ENCODE peak calls at places on chromosomes 16 and 17, in four cellular contexts. One of them, this sample, is unnamed.

GRCh38 chr17:74404218-74404617 is 27.7 kb upstream of the GPRC5C start:
- DNase-seq in spleen: no peak
- DNase-seq in left ventricle myocardium inferior: no peak
- DNase-seq in sigmoid colon: no peak
- DNase-seq in this sample: no peak

GRCh38 chr16:3822366-3823045 is 58.0 kb downstream of the CREBBP start:
- DNase-seq in spleen: no peak
- DNase-seq in left ventricle myocardium inferior: no peak
- DNase-seq in sigmoid colon: no peak
- DNase-seq in this sample: no peak

GRCh38 chr16:22815863-22816262 is 1.9 kb downstream of the HS3ST2 start:
- DNase-seq in spleen: no peak
- DNase-seq in left ventricle myocardium inferior: no peak
- DNase-seq in sigmoid colon: no peak
- DNase-seq in this sample: no peak

GRCh38 chr17:46097497-46097896 is 95.7 kb downstream of the KANSL1 start:
- DNase-seq in spleen: no peak
- DNase-seq in left ventricle myocardium inferior: no peak
- DNase-seq in sigmoid colon: no peak
- DNase-seq in this sample: no peak

GRCh38 chr16:715448-716249 is 731 bp downstream of the METRN start:
- DNase-seq in spleen: no peak
- DNase-seq in left ventricle myocardium inferior: no peak
- DNase-seq in sigmoid colon: no peak
- DNase-seq in this sample: no peak

GRCh38 chr16:27319257-27319965 is 5.6 kb downstream of the IL4R start:
- DNase-seq in spleen: peak; percentile 35
- DNase-seq in left ventricle myocardium inferior: no peak
- DNase-seq in sigmoid colon: peak; percentile 51
- DNase-seq in this sample: no peak

GRCh38 chr16:87044031-87044380 is 273.2 kb downstream of the C16orf95 start:
- DNase-seq in spleen: no peak
- DNase-seq in left ventricle myocardium inferior: no peak
- DNase-seq in sigmoid colon: peak; percentile 73
- DNase-seq in this sample: no peak

GRCh38 chr16:56980792-56981724 is 8.3 kb upstream of the NLRC5 start:
- DNase-seq in spleen: no peak
- DNase-seq in left ventricle myocardium inferior: no peak
- DNase-seq in sigmoid colon: no peak
- DNase-seq in this sample: no peak

GRCh38 chr17:75267403-75268232 is 3.4 kb downstream of the MIF4GD start:
- DNase-seq in spleen: no peak
- DNase-seq in left ventricle myocardium inferior: no peak
- DNase-seq in sigmoid colon: no peak
- DNase-seq in this sample: no peak

GRCh38 chr16:11560701-11561439 is 25.8 kb downstream of the LITAF start:
- DNase-seq in spleen: no peak
- DNase-seq in left ventricle myocardium inferior: no peak
- DNase-seq in sigmoid colon: no peak
- DNase-seq in this sample: peak; percentile 86

GRCh38 chr17:42453544-42453943 is 5.1 kb upstream of the ATP6V0A1 start:
- DNase-seq in spleen: no peak
- DNase-seq in left ventricle myocardium inferior: no peak
- DNase-seq in sigmoid colon: no peak
- DNase-seq in this sample: no peak

GRCh38 chr16:75080205-75081029 is 36.2 kb downstream of the LDHD start:
- DNase-seq in spleen: no peak
- DNase-seq in left ventricle myocardium inferior: no peak
- DNase-seq in sigmoid colon: no peak
- DNase-seq in this sample: no peak

GRCh38 chr16:684067-684794 is at the start of gene JMJD8:
- DNase-seq in spleen: peak; percentile 100
- DNase-seq in left ventricle myocardium inferior: peak; percentile 98
- DNase-seq in sigmoid colon: peak; percentile 98
- DNase-seq in this sample: peak; percentile 96

GRCh38 chr17:60160829-60161501 is 11.2 kb downstream of the CA4 start:
- DNase-seq in spleen: no peak
- DNase-seq in left ventricle myocardium inferior: no peak
- DNase-seq in sigmoid colon: no peak
- DNase-seq in this sample: no peak

GRCh38 chr16:11253009-11253994 is 2.7 kb downstream of the SOCS1 start:
- DNase-seq in spleen: no peak
- DNase-seq in left ventricle myocardium inferior: no peak
- DNase-seq in sigmoid colon: no peak
- DNase-seq in this sample: peak; percentile 39

GRCh38 chr16:68486671-68487495 is 38.6 kb upstream of the SMPD3 start:
- DNase-seq in spleen: no peak
- DNase-seq in left ventricle myocardium inferior: no peak
- DNase-seq in sigmoid colon: no peak
- DNase-seq in this sample: no peak

GRCh38 chr17:69267219-69267618 is 38.6 kb upstream of the ABCA10 start:
- DNase-seq in spleen: no peak
- DNase-seq in left ventricle myocardium inferior: no peak
- DNase-seq in sigmoid colon: no peak
- DNase-seq in this sample: no peak

GRCh38 chr17:70327723-70328122 is 158.4 kb downstream of the KCNJ2 start:
- DNase-seq in spleen: no peak
- DNase-seq in left ventricle myocardium inferior: no peak
- DNase-seq in sigmoid colon: no peak
- DNase-seq in this sample: no peak

GRCh38 chr17:5537251-5537650 is 47.1 kb downstream of the NLRP1 start:
- DNase-seq in spleen: no peak
- DNase-seq in left ventricle myocardium inferior: no peak
- DNase-seq in sigmoid colon: no peak
- DNase-seq in this sample: no peak

GRCh38 chr16:86951831-86952598 is 365.2 kb downstream of the C16orf95 start:
- DNase-seq in spleen: no peak
- DNase-seq in left ventricle myocardium inferior: peak; percentile 50
- DNase-seq in sigmoid colon: no peak
- DNase-seq in this sample: no peak

GRCh38 chr17:16027708-16028584 is 28.3 kb downstream of the TTC19 start:
- DNase-seq in spleen: no peak
- DNase-seq in left ventricle myocardium inferior: no peak
- DNase-seq in sigmoid colon: no peak
- DNase-seq in this sample: peak; percentile 10

GRCh38 chr16:89341274-89341673 is 123.8 kb downstream of the ZNF778 start:
- DNase-seq in spleen: no peak
- DNase-seq in left ventricle myocardium inferior: no peak
- DNase-seq in sigmoid colon: no peak
- DNase-seq in this sample: no peak

GRCh38 chr17:82570282-82570681 is 50.8 kb downstream of the FOXK2 start:
- DNase-seq in spleen: no peak
- DNase-seq in left ventricle myocardium inferior: no peak
- DNase-seq in sigmoid colon: no peak
- DNase-seq in this sample: no peak

GRCh38 chr17:59298512-59298911 is 32.9 kb upstream of the YPEL2 start:
- DNase-seq in spleen: no peak
- DNase-seq in left ventricle myocardium inferior: no peak
- DNase-seq in sigmoid colon: no peak
- DNase-seq in this sample: no peak

GRCh38 chr17:79573196-79573929 is 37.5 kb downstream of the RBFOX3 start:
- DNase-seq in spleen: peak; percentile 23
- DNase-seq in left ventricle myocardium inferior: no peak
- DNase-seq in sigmoid colon: peak; percentile 26
- DNase-seq in this sample: no peak

GRCh38 chr16:51426276-51426675 is 275.2 kb upstream of the SALL1 start:
- DNase-seq in spleen: no peak
- DNase-seq in left ventricle myocardium inferior: no peak
- DNase-seq in sigmoid colon: no peak
- DNase-seq in this sample: no peak

GRCh38 chr17:64097196-64097936 is 32.6 kb downstream of the ERN1 start:
- DNase-seq in spleen: no peak
- DNase-seq in left ventricle myocardium inferior: no peak
- DNase-seq in sigmoid colon: no peak
- DNase-seq in this sample: no peak

GRCh38 chr16:28168991-28169554 is 42.7 kb downstream of the XPO6 start:
- DNase-seq in spleen: no peak
- DNase-seq in left ventricle myocardium inferior: no peak
- DNase-seq in sigmoid colon: no peak
- DNase-seq in this sample: peak; percentile 76

GRCh38 chr17:77845541-77846225 is 112.8 kb upstream of the TNRC6C start:
- DNase-seq in spleen: peak; percentile 64
- DNase-seq in left ventricle myocardium inferior: peak; percentile 5
- DNase-seq in sigmoid colon: no peak
- DNase-seq in this sample: no peak

GRCh38 chr17:17784599-17785264 is 52.1 kb downstream of the SREBF1 start:
- DNase-seq in spleen: no peak
- DNase-seq in left ventricle myocardium inferior: no peak
- DNase-seq in sigmoid colon: no peak
- DNase-seq in this sample: no peak

GRCh38 chr17:42683407-42684031 is 1.2 kb downstream of the CNTNAP1 start:
- DNase-seq in spleen: no peak
- DNase-seq in left ventricle myocardium inferior: peak; percentile 53
- DNase-seq in sigmoid colon: peak; percentile 91
- DNase-seq in this sample: no peak

GRCh38 chr17:76834889-76835288 is 33.3 kb upstream of the MGAT5B start:
- DNase-seq in spleen: no peak
- DNase-seq in left ventricle myocardium inferior: no peak
- DNase-seq in sigmoid colon: no peak
- DNase-seq in this sample: no peak

GRCh38 chr16:8254425-8254824 is 335.9 kb downstream of the TMEM114 start:
- DNase-seq in spleen: no peak
- DNase-seq in left ventricle myocardium inferior: no peak
- DNase-seq in sigmoid colon: no peak
- DNase-seq in this sample: no peak
- H3K36me3 ChIP-seq in spleen: no peaks in the 10 kb centered on the region
- H3K36me3 ChIP-seq in left ventricle myocardium inferior: no peaks in the 10 kb centered on the region
- H3K36me3 ChIP-seq in sigmoid colon: no peaks in the 10 kb centered on the region
- H3K36me3 ChIP-seq in this sample: no peaks in the 10 kb centered on the region

GRCh38 chr16:1930338-1930720 is 12.1 kb upstream of the HS3ST6 start:
- DNase-seq in spleen: no peak
- DNase-seq in left ventricle myocardium inferior: no peak
- DNase-seq in sigmoid colon: no peak
- DNase-seq in this sample: peak; percentile 40
- H3K4me1 ChIP-seq in spleen: peaks cover 37% of the 10 kb centered on the region
- H3K4me1 ChIP-seq in left ventricle myocardium inferior: peaks cover 13% of the 10 kb centered on the region
- H3K4me1 ChIP-seq in sigmoid colon: no peaks in the 10 kb centered on the region
- H3K4me1 ChIP-seq in this sample: peaks cover 6% of the 10 kb centered on the region

DNA sequence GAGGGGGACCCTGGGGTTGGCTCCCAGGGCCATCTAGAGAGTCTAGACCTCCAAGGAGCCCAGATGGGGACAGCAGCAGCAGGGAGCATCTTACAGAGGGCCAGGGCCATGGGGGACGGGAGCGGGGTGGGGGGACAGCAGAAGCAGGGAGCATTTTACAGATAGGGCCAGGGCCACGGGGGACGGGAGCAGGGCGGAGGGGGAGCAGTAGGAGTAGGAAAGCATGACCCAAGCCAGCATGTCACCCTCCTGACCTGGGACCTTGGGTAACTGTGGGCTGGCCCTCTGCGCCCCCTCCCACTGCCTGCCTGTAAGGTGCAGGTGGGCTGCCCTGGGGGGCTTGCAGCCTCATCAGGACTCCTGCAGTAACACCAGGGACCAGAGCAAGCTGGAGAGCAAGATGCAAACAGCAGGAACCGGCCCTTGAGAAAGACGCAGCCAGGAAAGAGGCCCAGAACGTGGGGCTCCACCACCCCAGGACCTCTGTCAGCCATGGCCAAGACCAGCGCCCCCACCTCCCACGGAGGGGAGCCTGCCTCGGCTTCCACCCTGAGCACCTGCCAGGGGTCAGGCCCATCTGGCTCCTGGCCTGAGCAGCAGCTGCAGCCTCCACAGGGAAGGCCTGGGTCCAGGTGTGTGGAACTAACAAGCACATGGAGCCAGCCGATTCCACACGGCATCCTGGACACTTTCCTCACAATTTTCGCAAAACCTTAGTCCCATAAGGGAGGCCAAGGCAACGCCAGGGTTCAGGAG is 2.4 kb downstream of the ZNF598 start:
- DNase-seq in spleen: peak; percentile 74
- DNase-seq in left ventricle myocardium inferior: no peak
- DNase-seq in sigmoid colon: no peak
- DNase-seq in this sample: no peak
- H3K36me3 ChIP-seq in spleen: peaks cover 32% of the 10 kb centered on the region
- H3K36me3 ChIP-seq in left ventricle myocardium inferior: peaks cover 13% of the 10 kb centered on the region
- H3K36me3 ChIP-seq in sigmoid colon: peaks cover 3% of the 10 kb centered on the region
- H3K36me3 ChIP-seq in this sample: peaks cover 14% of the 10 kb centered on the region

GRCh38 chr16:84829168-84829965 is 9.6 kb downstream of the CRISPLD2 start:
- DNase-seq in spleen: no peak
- DNase-seq in left ventricle myocardium inferior: no peak
- DNase-seq in sigmoid colon: peak; percentile 95
- DNase-seq in this sample: no peak

GRCh38 chr16:84827897-84828296 is 8.1 kb downstream of the CRISPLD2 start:
- DNase-seq in spleen: no peak
- DNase-seq in left ventricle myocardium inferior: no peak
- DNase-seq in sigmoid colon: peak; percentile 79
- DNase-seq in this sample: no peak

GRCh38 chr16:84827131-84827574 is 7.4 kb downstream of the CRISPLD2 start:
- DNase-seq in spleen: peak; percentile 85
- DNase-seq in left ventricle myocardium inferior: no peak
- DNase-seq in sigmoid colon: peak; percentile 92
- DNase-seq in this sample: no peak

GRCh38 chr16:84826558-84826941 is 6.8 kb downstream of the CRISPLD2 start:
- DNase-seq in spleen: no peak
- DNase-seq in left ventricle myocardium inferior: peak; percentile 78
- DNase-seq in sigmoid colon: peak; percentile 96
- DNase-seq in this sample: no peak

DNA sequence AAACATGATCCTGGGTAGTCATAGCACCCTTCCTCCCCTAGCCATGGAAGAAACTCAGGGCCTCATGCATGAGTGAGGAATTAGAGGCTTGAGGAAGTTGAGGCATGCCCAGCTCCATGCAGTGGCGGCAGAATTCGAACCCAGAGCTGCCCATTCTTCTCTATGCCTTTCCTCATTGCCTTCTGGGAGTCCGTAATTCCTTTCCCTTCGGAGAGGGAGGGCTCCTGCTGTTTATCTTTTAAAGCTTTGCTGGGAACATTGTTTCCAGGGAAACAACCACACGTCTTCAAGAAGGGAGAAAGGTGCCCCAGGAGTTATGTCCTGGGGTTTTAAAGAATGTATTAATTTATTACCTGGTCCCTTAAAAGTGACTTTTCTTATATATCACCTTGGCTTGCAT is 8.5 kb downstream of the CRISPLD2 start:
- DNase-seq in spleen: no peak
- DNase-seq in left ventricle myocardium inferior: no peak
- DNase-seq in sigmoid colon: no peak
- DNase-seq in this sample: no peak
- H3K4me1 ChIP-seq in spleen: peaks cover 74% of the 10 kb centered on the region
- H3K4me1 ChIP-seq in left ventricle myocardium inferior: peaks cover 76% of the 10 kb centered on the region
- H3K4me1 ChIP-seq in sigmoid colon: no peaks in the 10 kb centered on the region
- H3K4me1 ChIP-seq in this sample: no peaks in the 10 kb centered on the region

DNA sequence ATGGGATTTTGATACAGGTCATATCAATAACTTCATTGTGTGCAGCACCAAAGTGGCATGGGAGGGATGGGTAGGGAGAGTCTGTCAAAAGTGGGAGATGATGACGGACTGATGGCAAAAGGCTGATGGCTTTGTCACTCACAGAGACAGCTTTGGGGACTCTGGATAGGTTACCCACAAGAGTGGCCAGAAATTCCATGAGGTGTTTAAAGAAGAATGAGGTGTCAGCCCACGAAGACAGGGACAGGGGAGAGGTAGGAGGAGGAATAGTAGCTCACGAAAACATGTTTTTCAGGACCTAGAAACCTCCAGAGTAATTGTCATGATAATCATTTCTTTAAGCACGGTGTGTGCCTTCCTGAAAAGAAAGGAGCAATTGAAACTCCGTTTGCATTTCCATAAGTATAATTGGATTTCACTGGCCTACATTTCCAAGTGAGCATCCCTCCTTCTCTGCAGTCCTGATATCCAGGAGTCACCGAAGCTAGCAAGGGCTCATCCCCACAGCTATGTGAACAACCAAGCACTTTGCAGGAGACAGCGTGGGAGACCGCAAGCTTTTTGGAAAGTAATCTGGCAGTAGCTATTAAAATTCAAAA is 60.0 kb downstream of the HSD17B2 start:
- DNase-seq in spleen: no peak
- DNase-seq in left ventricle myocardium inferior: no peak
- DNase-seq in sigmoid colon: no peak
- DNase-seq in this sample: no peak
- H3K36me3 ChIP-seq in spleen: no peaks in the 10 kb centered on the region
- H3K36me3 ChIP-seq in left ventricle myocardium inferior: no peaks in the 10 kb centered on the region
- H3K36me3 ChIP-seq in sigmoid colon: no peaks in the 10 kb centered on the region
- H3K36me3 ChIP-seq in this sample: no peaks in the 10 kb centered on the region

This sample was measured in CD4-positive, alpha-beta memory T cell.